ENCODE peak calls at places on chromosome 7, in six cellular contexts. One of them, this sample, is unnamed.

GRCh38 chr7:7972128-7972527 is 3.5 kb downstream of the GLCCI1 start:
- DNase-seq in BJ: no peak
- DNase-seq in cardiac fibroblast: no peak
- DNase-seq in type B pancreatic cell: no peak
- DNase-seq in sigmoid colon: no peak
- DNase-seq in H1: no peak
- DNase-seq in this sample: no peak

GRCh38 chr7:9945882-9946281 is 1027.8 kb upstream of the PHF14 start:
- DNase-seq in type B pancreatic cell: no peak
- DNase-seq in H1: no peak
- DNase-seq in cardiac fibroblast: no peak
- DNase-seq in BJ: no peak
- DNase-seq in sigmoid colon: no peak
- DNase-seq in this sample: no peak

GRCh38 chr7:143240323-143241168 is 18.7 kb downstream of the TAS2R40 start:
- DNase-seq in BJ: peak; percentile 78
- DNase-seq in sigmoid colon: peak; percentile 77
- DNase-seq in cardiac fibroblast: peak; percentile 90
- DNase-seq in H1: peak; percentile 58
- DNase-seq in type B pancreatic cell: no peak
- DNase-seq in this sample: peak; percentile 61

GRCh38 chr7:143884978-143885559 is 16.9 kb downstream of the TCAF1 start:
- DNase-seq in cardiac fibroblast: peak; percentile 50
- DNase-seq in sigmoid colon: peak; percentile 79
- DNase-seq in BJ: no peak
- DNase-seq in H1: peak; percentile 88
- DNase-seq in type B pancreatic cell: peak; percentile 81
- DNase-seq in this sample: peak; percentile 86

GRCh38 chr7:11083214-11083568 is 109.5 kb downstream of the PHF14 start:
- DNase-seq in cardiac fibroblast: no peak
- DNase-seq in BJ: no peak
- DNase-seq in H1: no peak
- DNase-seq in type B pancreatic cell: no peak
- DNase-seq in sigmoid colon: no peak
- DNase-seq in this sample: no peak

GRCh38 chr7:14321947-14322346 is 332.5 kb upstream of the ETV1 start:
- DNase-seq in BJ: no peak
- DNase-seq in H1: no peak
- DNase-seq in type B pancreatic cell: no peak
- DNase-seq in cardiac fibroblast: no peak
- DNase-seq in sigmoid colon: no peak
- DNase-seq in this sample: no peak

GRCh38 chr7:77295549-77295948 is 95.9 kb upstream of the FGL2 start:
- DNase-seq in BJ: no peak
- DNase-seq in H1: no peak
- DNase-seq in sigmoid colon: no peak
- DNase-seq in cardiac fibroblast: no peak
- DNase-seq in type B pancreatic cell: no peak
- DNase-seq in this sample: no peak

GRCh38 chr7:120993575-120994191 is 5.2 kb downstream of the CPED1 start:
- DNase-seq in BJ: no peak
- DNase-seq in type B pancreatic cell: no peak
- DNase-seq in cardiac fibroblast: peak; percentile 78
- DNase-seq in H1: no peak
- DNase-seq in sigmoid colon: no peak
- DNase-seq in this sample: no peak

GRCh38 chr7:32453286-32454011 is 36.7 kb downstream of the LSM5 start:
- DNase-seq in sigmoid colon: no peak
- DNase-seq in cardiac fibroblast: no peak
- DNase-seq in H1: no peak
- DNase-seq in BJ: no peak
- DNase-seq in type B pancreatic cell: no peak
- DNase-seq in this sample: no peak

GRCh38 chr7:47087866-47088265 is 494.0 kb downstream of the TNS3 start:
- DNase-seq in sigmoid colon: no peak
- DNase-seq in H1: no peak
- DNase-seq in BJ: no peak
- DNase-seq in type B pancreatic cell: no peak
- DNase-seq in cardiac fibroblast: peak; percentile 61
- DNase-seq in this sample: no peak

GRCh38 chr7:105805619-105806018 is 70.8 kb downstream of the ATXN7L1 start:
- DNase-seq in type B pancreatic cell: no peak
- DNase-seq in cardiac fibroblast: peak; percentile 21
- DNase-seq in BJ: no peak
- DNase-seq in H1: peak; percentile 69
- DNase-seq in sigmoid colon: no peak
- DNase-seq in this sample: no peak

GRCh38 chr7:114432627-114433026 is 18.0 kb downstream of the FOXP2 start:
- DNase-seq in H1: no peak
- DNase-seq in cardiac fibroblast: no peak
- DNase-seq in type B pancreatic cell: no peak
- DNase-seq in BJ: no peak
- DNase-seq in sigmoid colon: no peak
- DNase-seq in this sample: no peak

GRCh38 chr7:23072916-23073315 is 32.7 kb upstream of the KLHL7 start:
- DNase-seq in type B pancreatic cell: no peak
- DNase-seq in cardiac fibroblast: no peak
- DNase-seq in sigmoid colon: no peak
- DNase-seq in BJ: no peak
- DNase-seq in H1: no peak
- DNase-seq in this sample: no peak

GRCh38 chr7:149624006-149624405 is 126.4 kb upstream of the ZNF746 start:
- DNase-seq in H1: no peak
- DNase-seq in cardiac fibroblast: no peak
- DNase-seq in BJ: no peak
- DNase-seq in type B pancreatic cell: no peak
- DNase-seq in sigmoid colon: peak; percentile 72
- DNase-seq in this sample: peak; percentile 44

GRCh38 chr7:43791-44540 is 148.4 kb upstream of the FAM20C start:
- DNase-seq in H1: no peak
- DNase-seq in sigmoid colon: no peak
- DNase-seq in type B pancreatic cell: peak; percentile 48
- DNase-seq in cardiac fibroblast: no peak
- DNase-seq in BJ: no peak
- DNase-seq in this sample: no peak

GRCh38 chr7:79454325-79454960 is 976 bp upstream of the MAGI2 start:
- DNase-seq in sigmoid colon: peak; percentile 71
- DNase-seq in type B pancreatic cell: peak; percentile 74
- DNase-seq in H1: peak; percentile 71
- DNase-seq in BJ: no peak
- DNase-seq in cardiac fibroblast: no peak
- DNase-seq in this sample: peak; percentile 12

GRCh38 chr7:22351329-22351692 is 5.6 kb downstream of the RAPGEF5 start:
- DNase-seq in H1: no peak
- DNase-seq in cardiac fibroblast: no peak
- DNase-seq in BJ: no peak
- DNase-seq in sigmoid colon: no peak
- DNase-seq in type B pancreatic cell: no peak
- DNase-seq in this sample: no peak

GRCh38 chr7:14754631-14755030 is 147.9 kb downstream of the DGKB start:
- DNase-seq in cardiac fibroblast: peak; percentile 71
- DNase-seq in type B pancreatic cell: no peak
- DNase-seq in BJ: no peak
- DNase-seq in sigmoid colon: no peak
- DNase-seq in H1: no peak
- DNase-seq in this sample: no peak

GRCh38 chr7:92612501-92612900 is 22.3 kb upstream of the FAM133B start:
- DNase-seq in sigmoid colon: no peak
- DNase-seq in H1: no peak
- DNase-seq in BJ: peak; percentile 61
- DNase-seq in type B pancreatic cell: no peak
- DNase-seq in cardiac fibroblast: no peak
- DNase-seq in this sample: no peak

GRCh38 chr7:620052-620451 is 100.4 kb upstream of the PDGFA start:
- DNase-seq in H1: no peak
- DNase-seq in sigmoid colon: no peak
- DNase-seq in cardiac fibroblast: peak; percentile 94
- DNase-seq in type B pancreatic cell: no peak
- DNase-seq in BJ: no peak
- DNase-seq in this sample: no peak

GRCh38 chr7:44976040-44976745 is 2.6 kb downstream of the MYO1G start:
- DNase-seq in type B pancreatic cell: no peak
- DNase-seq in BJ: no peak
- DNase-seq in cardiac fibroblast: no peak
- DNase-seq in sigmoid colon: no peak
- DNase-seq in H1: no peak
- DNase-seq in this sample: no peak

GRCh38 chr7:75951506-75951905 is 36.6 kb downstream of the POR start:
- DNase-seq in H1: no peak
- DNase-seq in cardiac fibroblast: peak; percentile 84
- DNase-seq in type B pancreatic cell: no peak
- DNase-seq in sigmoid colon: no peak
- DNase-seq in BJ: no peak
- DNase-seq in this sample: no peak

GRCh38 chr7:43781726-43782607 is 23.5 kb downstream of the BLVRA start:
- DNase-seq in BJ: peak; percentile 42
- DNase-seq in H1: no peak
- DNase-seq in type B pancreatic cell: no peak
- DNase-seq in sigmoid colon: peak; percentile 64
- DNase-seq in cardiac fibroblast: peak; percentile 53
- DNase-seq in this sample: no peak

GRCh38 chr7:2205036-2205780 is 27.5 kb downstream of the MAD1L1 start:
- DNase-seq in H1: no peak
- DNase-seq in type B pancreatic cell: no peak
- DNase-seq in cardiac fibroblast: no peak
- DNase-seq in BJ: no peak
- DNase-seq in sigmoid colon: peak; percentile 34
- DNase-seq in this sample: no peak

GRCh38 chr7:41918597-41918996 is 215.7 kb upstream of the INHBA start:
- DNase-seq in BJ: peak; percentile 49
- DNase-seq in H1: no peak
- DNase-seq in cardiac fibroblast: peak; percentile 86
- DNase-seq in type B pancreatic cell: no peak
- DNase-seq in sigmoid colon: no peak
- DNase-seq in this sample: no peak

GRCh38 chr7:7178081-7178480 is 4.3 kb upstream of the C1GALT1 start:
- DNase-seq in BJ: no peak
- DNase-seq in sigmoid colon: no peak
- DNase-seq in H1: no peak
- DNase-seq in cardiac fibroblast: peak; percentile 37
- DNase-seq in type B pancreatic cell: no peak
- DNase-seq in this sample: no peak

GRCh38 chr7:140051822-140052221 is 10.9 kb downstream of the PARP12 start:
- DNase-seq in BJ: no peak
- DNase-seq in sigmoid colon: no peak
- DNase-seq in cardiac fibroblast: no peak
- DNase-seq in type B pancreatic cell: no peak
- DNase-seq in H1: peak; percentile 16
- DNase-seq in this sample: no peak
- TF ChIP-seq CTCF in BJ: no peak
- TF ChIP-seq CTCF in sigmoid colon: no peak
- TF ChIP-seq CTCF in cardiac fibroblast: no peak
- TF ChIP-seq CTCF in type B pancreatic cell: no peak
- TF ChIP-seq CTCF in H1: no peak
- TF ChIP-seq CTCF in this sample: no peak

DNA sequence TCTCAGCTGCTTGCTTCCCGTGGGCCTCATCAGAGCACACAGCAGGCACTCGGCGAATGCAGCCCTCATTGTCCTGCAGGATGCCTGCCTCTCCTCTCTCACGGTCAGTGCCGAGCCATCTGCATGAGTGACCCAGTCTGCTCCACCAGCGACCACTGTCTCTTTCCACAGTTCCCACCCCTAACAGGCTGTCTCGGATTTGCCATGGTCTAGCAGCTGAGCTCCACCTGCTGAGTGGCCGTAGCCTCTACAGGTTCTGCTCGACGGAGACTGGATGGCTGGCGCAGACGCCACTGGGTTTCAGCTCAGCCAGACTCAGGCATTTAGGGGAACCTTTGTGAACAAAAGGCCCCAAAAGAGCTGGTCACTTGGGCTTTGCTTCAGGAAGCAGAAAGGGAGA is 209.4 kb upstream of the FOXK1 start:
- DNase-seq in H1: peak; percentile 44
- DNase-seq in BJ: no peak
- DNase-seq in cardiac fibroblast: no peak
- DNase-seq in type B pancreatic cell: no peak
- DNase-seq in sigmoid colon: no peak
- DNase-seq in this sample: no peak
- TF ChIP-seq CTCF in H1: peak; percentile 23
- TF ChIP-seq CTCF in BJ: no peak
- TF ChIP-seq CTCF in cardiac fibroblast: no peak
- TF ChIP-seq CTCF in type B pancreatic cell: no peak
- TF ChIP-seq CTCF in sigmoid colon: no peak
- TF ChIP-seq CTCF in this sample: no peak

GRCh38 chr7:135827391-135827790 is 78.8 kb upstream of the FAM180A start:
- DNase-seq in type B pancreatic cell: no peak
- DNase-seq in H1: no peak
- DNase-seq in BJ: no peak
- DNase-seq in sigmoid colon: no peak
- DNase-seq in cardiac fibroblast: no peak
- DNase-seq in this sample: no peak

GRCh38 chr7:135822396-135822795 is 73.8 kb upstream of the FAM180A start:
- DNase-seq in H1: no peak
- DNase-seq in BJ: no peak
- DNase-seq in type B pancreatic cell: no peak
- DNase-seq in sigmoid colon: no peak
- DNase-seq in cardiac fibroblast: no peak
- DNase-seq in this sample: no peak

DNA sequence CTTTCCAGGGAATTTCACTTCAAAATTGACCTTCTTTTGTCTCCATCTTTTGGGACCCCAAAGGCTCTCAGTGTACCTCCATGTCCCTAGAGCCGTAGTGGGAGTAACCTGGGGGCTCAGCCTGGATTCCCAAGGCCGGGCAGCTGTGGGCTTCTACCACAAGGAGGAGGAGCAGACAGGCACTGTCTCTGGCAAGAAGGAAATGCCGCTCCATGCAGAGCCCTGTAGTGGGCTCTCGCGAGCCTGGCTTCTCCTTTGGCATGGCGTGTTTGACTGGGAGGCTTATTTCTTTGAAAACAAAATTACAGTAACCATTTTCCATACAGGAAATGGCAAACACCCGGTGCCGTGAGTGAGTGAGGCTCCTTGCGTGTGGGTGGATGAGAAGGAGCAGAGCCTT is 76.8 kb upstream of the FAM180A start:
- DNase-seq in BJ: no peak
- DNase-seq in cardiac fibroblast: no peak
- DNase-seq in H1: no peak
- DNase-seq in type B pancreatic cell: no peak
- DNase-seq in sigmoid colon: no peak
- DNase-seq in this sample: no peak
- TF ChIP-seq CTCF in BJ: no peak
- TF ChIP-seq CTCF in cardiac fibroblast: no peak
- TF ChIP-seq CTCF in H1: peak; percentile 37
- TF ChIP-seq CTCF in type B pancreatic cell: no peak
- TF ChIP-seq CTCF in sigmoid colon: no peak
- TF ChIP-seq CTCF in this sample: no peak

DNA sequence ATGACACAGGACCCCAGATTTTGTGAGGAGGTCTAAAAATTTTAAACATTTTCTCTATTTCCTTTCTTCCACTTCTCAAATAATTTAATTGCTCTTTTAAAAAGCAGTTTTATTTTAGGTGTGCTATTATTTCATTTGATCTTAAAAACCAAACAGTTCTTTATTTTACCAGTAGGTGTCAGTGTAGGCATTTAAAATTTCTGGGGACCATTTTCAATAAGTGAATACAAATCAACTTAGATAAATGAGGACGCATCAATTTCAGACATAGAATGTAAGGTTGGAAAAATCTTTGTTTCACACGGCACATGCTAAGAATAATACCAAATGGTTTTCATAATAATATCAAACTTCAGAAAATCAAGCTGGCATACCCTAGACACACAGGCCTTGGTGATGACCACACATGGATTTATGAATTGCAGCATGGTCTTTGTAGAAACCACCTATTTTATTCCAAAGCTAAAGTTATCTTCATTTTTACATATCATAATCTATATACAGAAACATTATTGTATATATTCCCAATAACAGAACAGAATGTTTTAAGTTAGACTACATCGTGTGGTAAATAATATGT is 127.6 kb upstream of the SLC26A5 start:
- DNase-seq in sigmoid colon: no peak
- DNase-seq in H1: no peak
- DNase-seq in type B pancreatic cell: no peak
- DNase-seq in cardiac fibroblast: peak; percentile 71
- DNase-seq in BJ: no peak
- DNase-seq in this sample: peak; percentile 16
- TF ChIP-seq CTCF in sigmoid colon: peak; percentile 20
- TF ChIP-seq CTCF in H1: peak; percentile 3
- TF ChIP-seq CTCF in type B pancreatic cell: peak; percentile 89
- TF ChIP-seq CTCF in cardiac fibroblast: peak; percentile 35
- TF ChIP-seq CTCF in BJ: peak; percentile 39
- TF ChIP-seq CTCF in this sample: peak; percentile 37